ENCODE peak calls at places on chromosome 4, in six cellular contexts. Z, Y, P, N, S and W are unnamed samples.

GRCh38 chr4:126986828-126987227 is 645.9 kb upstream of the INTU start:
- DNase-seq in Z (peak), Y (no peak), P (no peak), N (no peak), S (no peak), W (no peak)

GRCh38 chr4:110770353-110770752 is 147.5 kb upstream of the PITX2 start:
- DNase-seq in Z (no peak), Y (no peak), P (no peak), N (no peak), S (no peak), W (no peak)

GRCh38 chr4:150395872-150396271 is 186.1 kb upstream of the MAB21L2 start:
- DNase-seq in Z (no peak), Y (no peak), P (no peak), N (no peak), S (no peak), W (no peak)

GRCh38 chr4:40305329-40306193 is 29.6 kb upstream of the CHRNA9 start:
- DNase-seq in Z (no peak), Y (no peak), P (no peak), N (no peak), S (no peak), W (no peak)

GRCh38 chr4:71140563-71140962 is 147.1 kb downstream of the DCK start:
- DNase-seq in Z (no peak), Y (no peak), P (no peak), N (no peak), S (no peak), W (no peak)

GRCh38 chr4:73715659-73716058 is 24.7 kb upstream of the CXCL8 start:
- DNase-seq in Z (no peak), Y (no peak), P (no peak), N (no peak), S (no peak), W (no peak)

GRCh38 chr4:1998296-1998695 is 10.5 kb downstream of the NELFA start:
- DNase-seq in Z (no peak), Y (no peak), P (no peak), N (no peak), S (no peak), W (no peak)

GRCh38 chr4:19317377-19317776 is 934.3 kb upstream of the SLIT2 start:
- DNase-seq in Z (no peak), Y (no peak), P (no peak), N (no peak), S (no peak), W (no peak)

GRCh38 chr4:40718571-40718970 is 31.2 kb upstream of the NSUN7 start:
- DNase-seq in Z (no peak), Y (no peak), P (no peak), N (peak), S (no peak), W (no peak)

GRCh38 chr4:33930497-33930896 is 2313.8 kb downstream of the ARAP2 start:
- DNase-seq in Z (peak), Y (no peak), P (no peak), N (no peak), S (no peak), W (no peak)

GRCh38 chr4:165325732-165326512 is 1.5 kb upstream of the MSMO1 start:
- DNase-seq in Z (peak), Y (no peak), P (no peak), N (no peak), S (no peak), W (no peak)

GRCh38 chr4:88442636-88443260 is 14.2 kb upstream of the HERC5 start:
- DNase-seq in Z (no peak), Y (no peak), P (no peak), N (no peak), S (no peak), W (no peak)

GRCh38 chr4:139712882-139713281 is 47.3 kb downstream of the MGST2 start:
- DNase-seq in Z (no peak), Y (no peak), P (no peak), N (no peak), S (no peak), W (no peak)

GRCh38 chr4:183515411-183515810 is 10.6 kb downstream of the ING2 start:
- DNase-seq in Z (no peak), Y (no peak), P (no peak), N (no peak), S (no peak), W (no peak)

GRCh38 chr4:128440923-128441322 is 153.3 kb upstream of the PGRMC2 start:
- DNase-seq in Z (no peak), Y (no peak), P (no peak), N (no peak), S (no peak), W (no peak)

GRCh38 chr4:87014284-87014782 is 79.5 kb downstream of the AFF1 start:
- DNase-seq in Z (peak), Y (no peak), P (no peak), N (no peak), S (no peak), W (no peak)

GRCh38 chr4:1427010-1427409 is 20.8 kb upstream of the NKX1-1 start:
- DNase-seq in Z (no peak), Y (no peak), P (no peak), N (no peak), S (no peak), W (no peak)

GRCh38 chr4:86999244-86999643 is 64.4 kb downstream of the AFF1 start:
- DNase-seq in Z (no peak), Y (no peak), P (no peak), N (no peak), S (no peak), W (no peak)

GRCh38 chr4:150182794-150183193 is 104.5 kb downstream of the DCLK2 start:
- DNase-seq in Z (no peak), Y (no peak), P (no peak), N (no peak), S (no peak), W (no peak)

GRCh38 chr4:174133525-174133924 is 149.9 kb downstream of the FBXO8 start:
- DNase-seq in Z (no peak), Y (no peak), P (no peak), N (no peak), S (no peak), W (no peak)

GRCh38 chr4:163587867-163588266 is 93.4 kb downstream of the TMA16 start:
- DNase-seq in Z (no peak), Y (no peak), P (no peak), N (no peak), S (no peak), W (no peak)